ENCODE peak calls at places on chromosome 12, in six cellular contexts. One of them, this sample, is unnamed.

GRCh38 chr12:12088147-12088546 is 17.4 kb downstream of the BCL2L14 start:
- DNase-seq in pancreas: no peak
- DNase-seq in astrocyte: no peak
- DNase-seq in astrocyte of the spinal cord: no peak
- DNase-seq in lower lobe of right lung: no peak
- DNase-seq in DND-41: no peak
- DNase-seq in this sample: no peak

GRCh38 chr12:50690923-50691322 is 73.0 kb upstream of the ATF1 start:
- DNase-seq in pancreas: no peak
- DNase-seq in astrocyte: peak
- DNase-seq in astrocyte of the spinal cord: peak
- DNase-seq in lower lobe of right lung: no peak
- DNase-seq in DND-41: no peak
- DNase-seq in this sample: peak

GRCh38 chr12:14696265-14696741 is at the start of gene GUCY2C:
- DNase-seq in pancreas: no peak
- DNase-seq in astrocyte: no peak
- DNase-seq in astrocyte of the spinal cord: no peak
- DNase-seq in lower lobe of right lung: no peak
- DNase-seq in DND-41: no peak
- DNase-seq in this sample: no peak

GRCh38 chr12:92503977-92504966 is 198.5 kb upstream of the PLEKHG7 start:
- DNase-seq in pancreas: peak
- DNase-seq in astrocyte: no peak
- DNase-seq in astrocyte of the spinal cord: no peak
- DNase-seq in lower lobe of right lung: peak
- DNase-seq in DND-41: no peak
- DNase-seq in this sample: no peak

GRCh38 chr12:47178014-47178413 is 98.3 kb upstream of the AMIGO2 start:
- DNase-seq in pancreas: no peak
- DNase-seq in astrocyte: no peak
- DNase-seq in astrocyte of the spinal cord: no peak
- DNase-seq in lower lobe of right lung: no peak
- DNase-seq in DND-41: no peak
- DNase-seq in this sample: no peak

GRCh38 chr12:53236443-53237111 is 4.6 kb upstream of the RARG start:
- DNase-seq in pancreas: no peak
- DNase-seq in astrocyte: no peak
- DNase-seq in astrocyte of the spinal cord: no peak
- DNase-seq in lower lobe of right lung: peak
- DNase-seq in DND-41: no peak
- DNase-seq in this sample: no peak

GRCh38 chr12:46136239-46136638 is 132.6 kb downstream of the SLC38A1 start:
- DNase-seq in pancreas: no peak
- DNase-seq in astrocyte: no peak
- DNase-seq in astrocyte of the spinal cord: no peak
- DNase-seq in lower lobe of right lung: no peak
- DNase-seq in DND-41: no peak
- DNase-seq in this sample: no peak

GRCh38 chr12:130131817-130132216 is 30.4 kb upstream of the FZD10 start:
- DNase-seq in pancreas: no peak
- DNase-seq in astrocyte: no peak
- DNase-seq in astrocyte of the spinal cord: no peak
- DNase-seq in lower lobe of right lung: no peak
- DNase-seq in DND-41: no peak
- DNase-seq in this sample: no peak

GRCh38 chr12:27424631-27425230 is 21.8 kb upstream of the SMCO2 start:
- DNase-seq in pancreas: no peak
- DNase-seq in astrocyte: peak
- DNase-seq in astrocyte of the spinal cord: peak
- DNase-seq in lower lobe of right lung: no peak
- DNase-seq in DND-41: no peak
- DNase-seq in this sample: peak

GRCh38 chr12:45757172-45757571 is 27.7 kb downstream of the ARID2 start:
- DNase-seq in pancreas: no peak
- DNase-seq in astrocyte: no peak
- DNase-seq in astrocyte of the spinal cord: no peak
- DNase-seq in lower lobe of right lung: no peak
- DNase-seq in DND-41: no peak
- DNase-seq in this sample: no peak

GRCh38 chr12:67271976-67272375 is 2.8 kb downstream of the CAND1 start:
- DNase-seq in pancreas: no peak
- DNase-seq in astrocyte: peak
- DNase-seq in astrocyte of the spinal cord: no peak
- DNase-seq in lower lobe of right lung: no peak
- DNase-seq in DND-41: no peak
- DNase-seq in this sample: peak

GRCh38 chr12:67268335-67268895 is 743 bp upstream of the CAND1 start:
- DNase-seq in pancreas: peak
- DNase-seq in astrocyte: peak
- DNase-seq in astrocyte of the spinal cord: peak
- DNase-seq in lower lobe of right lung: peak
- DNase-seq in DND-41: peak
- DNase-seq in this sample: peak

GRCh38 chr12:67270622-67271021 is 1.5 kb downstream of the CAND1 start:
- DNase-seq in pancreas: no peak
- DNase-seq in astrocyte: no peak
- DNase-seq in astrocyte of the spinal cord: no peak
- DNase-seq in lower lobe of right lung: no peak
- DNase-seq in DND-41: no peak
- DNase-seq in this sample: no peak

GRCh38 chr12:67269632-67270578 is 747 bp downstream of the CAND1 start:
- DNase-seq in pancreas: peak
- DNase-seq in astrocyte: peak
- DNase-seq in astrocyte of the spinal cord: no peak
- DNase-seq in lower lobe of right lung: peak
- DNase-seq in DND-41: peak
- DNase-seq in this sample: peak

GRCh38 chr12:67268896-67269631 is at the start of gene CAND1:
- DNase-seq in pancreas: peak
- DNase-seq in astrocyte: peak
- DNase-seq in astrocyte of the spinal cord: peak
- DNase-seq in lower lobe of right lung: peak
- DNase-seq in DND-41: peak
- DNase-seq in this sample: peak
- H3K4me3 ChIP-seq in pancreas: peak
- H3K4me3 ChIP-seq in astrocyte: peak
- H3K4me3 ChIP-seq in astrocyte of the spinal cord: peak
- H3K4me3 ChIP-seq in lower lobe of right lung: peak
- H3K4me3 ChIP-seq in DND-41: peak
- H3K4me3 ChIP-seq in this sample: peak

GRCh38 chr12:62581288-62582064 is 114.8 kb downstream of the MON2 start:
- DNase-seq in pancreas: no peak
- DNase-seq in astrocyte: peak
- DNase-seq in astrocyte of the spinal cord: peak
- DNase-seq in lower lobe of right lung: no peak
- DNase-seq in DND-41: no peak
- DNase-seq in this sample: peak

GRCh38 chr12:62575036-62575435 is 108.4 kb downstream of the MON2 start:
- DNase-seq in pancreas: no peak
- DNase-seq in astrocyte: no peak
- DNase-seq in astrocyte of the spinal cord: no peak
- DNase-seq in lower lobe of right lung: no peak
- DNase-seq in DND-41: no peak
- DNase-seq in this sample: no peak

GRCh38 chr12:62582065-62582366 is 115.4 kb downstream of the MON2 start:
- DNase-seq in pancreas: no peak
- DNase-seq in astrocyte: no peak
- DNase-seq in astrocyte of the spinal cord: no peak
- DNase-seq in lower lobe of right lung: no peak
- DNase-seq in DND-41: no peak
- DNase-seq in this sample: no peak

GRCh38 chr12:62576503-62576902 is 109.9 kb downstream of the MON2 start:
- DNase-seq in pancreas: no peak
- DNase-seq in astrocyte: no peak
- DNase-seq in astrocyte of the spinal cord: no peak
- DNase-seq in lower lobe of right lung: no peak
- DNase-seq in DND-41: no peak
- DNase-seq in this sample: no peak
- TF ChIP-seq CTCF in pancreas: no peak
- TF ChIP-seq CTCF in astrocyte: no peak
- TF ChIP-seq CTCF in astrocyte of the spinal cord: no peak
- TF ChIP-seq CTCF in lower lobe of right lung: no peak
- TF ChIP-seq CTCF in DND-41: no peak
- TF ChIP-seq CTCF in this sample: no peak

GRCh38 chr12:59452746-59453145 is 143.1 kb upstream of the SLC16A7 start:
- DNase-seq in pancreas: no peak
- DNase-seq in astrocyte: peak
- DNase-seq in astrocyte of the spinal cord: no peak
- DNase-seq in lower lobe of right lung: no peak
- DNase-seq in DND-41: no peak
- DNase-seq in this sample: peak

GRCh38 chr12:59453461-59453860 is 142.4 kb upstream of the SLC16A7 start:
- DNase-seq in pancreas: no peak
- DNase-seq in astrocyte: no peak
- DNase-seq in astrocyte of the spinal cord: no peak
- DNase-seq in lower lobe of right lung: no peak
- DNase-seq in DND-41: no peak
- DNase-seq in this sample: peak

GRCh38 chr12:59452259-59452658 is 143.6 kb upstream of the SLC16A7 start:
- DNase-seq in pancreas: no peak
- DNase-seq in astrocyte: peak
- DNase-seq in astrocyte of the spinal cord: peak
- DNase-seq in lower lobe of right lung: no peak
- DNase-seq in DND-41: no peak
- DNase-seq in this sample: peak
- H3K4me3 ChIP-seq in pancreas: no peak
- H3K4me3 ChIP-seq in astrocyte: no peak
- H3K4me3 ChIP-seq in astrocyte of the spinal cord: no peak
- H3K4me3 ChIP-seq in lower lobe of right lung: no peak
- H3K4me3 ChIP-seq in DND-41: no peak
- H3K4me3 ChIP-seq in this sample: no peak

GRCh38 chr12:109523504-109523903 is 46.1 kb downstream of the UBE3B start:
- DNase-seq in pancreas: no peak
- DNase-seq in astrocyte: no peak
- DNase-seq in astrocyte of the spinal cord: no peak
- DNase-seq in lower lobe of right lung: no peak
- DNase-seq in DND-41: no peak
- DNase-seq in this sample: no peak
- TF ChIP-seq CTCF in pancreas: no peak
- TF ChIP-seq CTCF in astrocyte: no peak
- TF ChIP-seq CTCF in astrocyte of the spinal cord: no peak
- TF ChIP-seq CTCF in lower lobe of right lung: no peak
- TF ChIP-seq CTCF in DND-41: no peak
- TF ChIP-seq CTCF in this sample: no peak

GRCh38 chr12:3366451-3367155 is 124.4 kb upstream of the PRMT8 start:
- DNase-seq in pancreas: no peak
- DNase-seq in astrocyte: no peak
- DNase-seq in astrocyte of the spinal cord: no peak
- DNase-seq in lower lobe of right lung: no peak
- DNase-seq in DND-41: no peak
- DNase-seq in this sample: no peak
- H3K4me3 ChIP-seq in pancreas: peak
- H3K4me3 ChIP-seq in astrocyte: no peak
- H3K4me3 ChIP-seq in astrocyte of the spinal cord: no peak
- H3K4me3 ChIP-seq in lower lobe of right lung: peak
- H3K4me3 ChIP-seq in DND-41: no peak
- H3K4me3 ChIP-seq in this sample: no peak

GRCh38 chr12:98601924-98602323 is 8.4 kb downstream of the SLC25A3 start:
- DNase-seq in pancreas: no peak
- DNase-seq in astrocyte: no peak
- DNase-seq in astrocyte of the spinal cord: no peak
- DNase-seq in lower lobe of right lung: no peak
- DNase-seq in DND-41: no peak
- DNase-seq in this sample: no peak

GRCh38 chr12:98606367-98606985 is 13.0 kb downstream of the SLC25A3 start:
- DNase-seq in pancreas: no peak
- DNase-seq in astrocyte: no peak
- DNase-seq in astrocyte of the spinal cord: no peak
- DNase-seq in lower lobe of right lung: no peak
- DNase-seq in DND-41: no peak
- DNase-seq in this sample: no peak
- TF ChIP-seq CTCF in pancreas: no peak
- TF ChIP-seq CTCF in astrocyte: no peak
- TF ChIP-seq CTCF in astrocyte of the spinal cord: no peak
- TF ChIP-seq CTCF in lower lobe of right lung: no peak
- TF ChIP-seq CTCF in DND-41: peak
- TF ChIP-seq CTCF in this sample: no peak

GRCh38 chr12:51901121-51901812 is 6.0 kb upstream of the ACVRL1 start:
- DNase-seq in pancreas: peak
- DNase-seq in astrocyte: no peak
- DNase-seq in astrocyte of the spinal cord: no peak
- DNase-seq in lower lobe of right lung: no peak
- DNase-seq in DND-41: no peak
- DNase-seq in this sample: no peak
- H3K4me3 ChIP-seq in pancreas: no peak
- H3K4me3 ChIP-seq in astrocyte: no peak
- H3K4me3 ChIP-seq in astrocyte of the spinal cord: no peak
- H3K4me3 ChIP-seq in lower lobe of right lung: no peak
- H3K4me3 ChIP-seq in DND-41: no peak
- H3K4me3 ChIP-seq in this sample: no peak

GRCh38 chr12:74418573-74418972 is 119.1 kb upstream of the ATXN7L3B start:
- DNase-seq in pancreas: no peak
- DNase-seq in astrocyte: no peak
- DNase-seq in astrocyte of the spinal cord: no peak
- DNase-seq in lower lobe of right lung: no peak
- DNase-seq in DND-41: no peak
- DNase-seq in this sample: no peak

GRCh38 chr12:74412607-74413230 is 124.9 kb upstream of the ATXN7L3B start:
- DNase-seq in pancreas: no peak
- DNase-seq in astrocyte: peak
- DNase-seq in astrocyte of the spinal cord: peak
- DNase-seq in lower lobe of right lung: no peak
- DNase-seq in DND-41: no peak
- DNase-seq in this sample: peak

DNA sequence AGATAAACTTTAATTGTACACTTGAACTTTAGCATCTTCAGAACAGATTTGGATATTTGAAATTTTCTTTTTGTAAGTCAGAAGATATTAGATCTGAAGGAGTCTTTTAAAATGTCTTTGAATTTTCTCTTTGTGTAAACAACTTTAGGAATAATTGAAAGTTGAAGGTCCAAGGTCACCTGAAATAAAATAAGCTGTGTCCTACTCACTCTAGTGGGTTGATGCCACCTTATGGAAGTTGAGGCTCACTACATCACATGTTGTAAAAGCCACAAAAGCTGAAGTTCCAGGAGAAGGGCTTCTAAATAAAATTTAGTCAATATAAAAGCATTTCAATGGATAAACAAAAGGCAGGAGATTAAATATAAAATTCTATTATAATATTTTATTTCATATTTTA is 122.0 kb upstream of the ATXN7L3B start:
- DNase-seq in pancreas: no peak
- DNase-seq in astrocyte: peak
- DNase-seq in astrocyte of the spinal cord: peak
- DNase-seq in lower lobe of right lung: no peak
- DNase-seq in DND-41: peak
- DNase-seq in this sample: peak
- TF ChIP-seq CTCF in pancreas: no peak
- TF ChIP-seq CTCF in astrocyte: peak
- TF ChIP-seq CTCF in astrocyte of the spinal cord: peak
- TF ChIP-seq CTCF in lower lobe of right lung: peak
- TF ChIP-seq CTCF in DND-41: peak
- TF ChIP-seq CTCF in this sample: peak

GRCh38 chr12:93785262-93786010 is 108.3 kb downstream of the CRADD start:
- DNase-seq in pancreas: no peak
- DNase-seq in astrocyte: peak
- DNase-seq in astrocyte of the spinal cord: peak
- DNase-seq in lower lobe of right lung: no peak
- DNase-seq in DND-41: peak
- DNase-seq in this sample: peak
- H3K4me3 ChIP-seq in pancreas: no peak
- H3K4me3 ChIP-seq in astrocyte: no peak
- H3K4me3 ChIP-seq in astrocyte of the spinal cord: no peak
- H3K4me3 ChIP-seq in lower lobe of right lung: no peak
- H3K4me3 ChIP-seq in DND-41: no peak
- H3K4me3 ChIP-seq in this sample: no peak